ENCODE peak calls at places on chromosomes 6 and 20, in nine cellular contexts. E is mammary epithelial cell, L is neuronal stem cell, Z is H1, Y is H9, B is mesenchymal stem cell, I is fibroblast of lung, W is IMR-90, U is colonic mucosa. C is an unnamed sample.

GRCh38 chr20:62805711-62806382 is 1.2 kb downstream of the OGFR start:
- DNase-seq in B (peak; percentile 46), Z (no peak), W (no peak), L (peak; percentile 72), E (no peak), Y (no peak), I (peak; percentile 39), U (no peak), C (no peak)

GRCh38 chr6:155186052-155186658 is 77.7 kb upstream of the CLDN20 start:
- DNase-seq in L (no peak), B (peak; percentile 34), E (peak; percentile 60), I (no peak), W (peak; percentile 23), Z (no peak), Y (peak; percentile 41), U (no peak), C (peak; percentile 67)

GRCh38 chr6:92122746-92123145 is 1296.6 kb downstream of the EPHA7 start:
- DNase-seq in B (peak; percentile 29), U (no peak), I (peak; percentile 29), E (no peak), L (no peak), W (peak; percentile 1), Z (no peak), Y (no peak), C (no peak)

GRCh38 chr6:53673138-53673801 is 7.7 kb upstream of the KLHL31 start:
- DNase-seq in Z (no peak), W (peak; percentile 83), Y (no peak), L (no peak), I (peak; percentile 85), E (peak; percentile 57), B (peak; percentile 69), U (no peak), C (no peak)

GRCh38 chr6:167774881-167775280 is 51.8 kb upstream of the AFDN start:
- DNase-seq in Z (no peak), I (no peak), W (no peak), U (no peak), Y (no peak), L (no peak), E (no peak), B (no peak), C (no peak)

GRCh38 chr6:108564178-108564577 is 3.5 kb downstream of the FOXO3 start:
- DNase-seq in E (peak; percentile 93), I (peak; percentile 93), Z (no peak), W (peak; percentile 98), B (peak; percentile 80), U (no peak), Y (no peak), L (no peak), C (no peak)

GRCh38 chr20:25848222-25848621 is 151.6 kb upstream of the ZNF337 start:
- DNase-seq in B (no peak), Y (no peak), I (no peak), E (no peak), W (no peak), U (no peak), L (no peak), Z (no peak), C (no peak)

GRCh38 chr6:81853975-81854374 is 101.5 kb upstream of the TENT5A start:
- DNase-seq in I (no peak), W (no peak), Z (no peak), E (no peak), L (no peak), Y (no peak), B (no peak), U (no peak), C (no peak)

GRCh38 chr6:3608159-3608558 is 143.4 kb downstream of the PXDC1 start:
- DNase-seq in L (no peak), B (no peak), W (no peak), U (no peak), Y (no peak), E (no peak), I (no peak), Z (no peak), C (no peak)

GRCh38 chr20:41672282-41672681 is 54.1 kb upstream of the CHD6 start:
- DNase-seq in W (no peak), E (no peak), U (no peak), L (no peak), Z (no peak), B (no peak), I (no peak), Y (peak; percentile 13), C (no peak)

GRCh38 chr6:43494766-43495165 is 15.4 kb downstream of the LRRC73 start:
- DNase-seq in Y (no peak), I (no peak), Z (no peak), E (no peak), U (no peak), L (no peak), B (no peak), W (no peak), C (no peak)

GRCh38 chr6:43493230-43493629 is 15.9 kb downstream of the TJAP1 start:
- DNase-seq in L (no peak), U (no peak), B (no peak), W (no peak), I (no peak), E (no peak), Z (no peak), Y (no peak), C (no peak)

GRCh38 chr6:43494321-43494720 is 15.8 kb downstream of the LRRC73 start:
- DNase-seq in B (no peak), Y (no peak), I (no peak), W (no peak), L (no peak), Z (no peak), U (no peak), E (no peak), C (no peak)

GRCh38 chr6:43492673-43493072 is 15.3 kb downstream of the TJAP1 start:
- DNase-seq in W (peak; percentile 46), I (no peak), B (no peak), Y (no peak), Z (no peak), L (no peak), E (no peak), U (no peak), C (no peak)

DNA sequence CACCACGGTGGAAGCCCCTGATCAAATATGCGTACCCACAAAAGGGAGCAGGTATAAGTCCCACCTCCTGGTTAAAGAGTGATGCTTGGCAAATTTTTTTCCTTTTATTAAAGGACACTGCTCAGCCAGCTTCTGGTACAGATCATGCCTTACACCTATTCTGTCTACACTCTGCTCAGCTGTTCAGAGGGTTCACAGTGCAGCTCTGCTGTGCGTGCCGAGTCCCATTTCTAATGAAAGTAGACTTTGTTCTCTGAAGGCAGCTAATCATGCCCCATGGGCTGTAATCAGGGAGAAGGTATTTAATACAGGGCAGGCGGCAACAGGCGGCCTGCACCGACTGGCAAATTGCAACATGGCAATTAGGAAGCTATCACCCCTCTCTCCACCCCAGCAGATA is 16.3 kb downstream of the LRRC73 start:
- DNase-seq in Y (no peak), L (no peak), Z (no peak), I (no peak), B (no peak), E (peak; percentile 68), U (no peak), W (no peak), C (no peak)
- H3K9ac ChIP-seq in Y (no peak overlapping the region), L (no peak overlapping the region), Z (no peak overlapping the region), I (no peak overlapping the region), B (no peak overlapping the region), E (no peak overlapping the region), U (no peak overlapping the region), W (no peak overlapping the region), C (no peak overlapping the region)

DNA sequence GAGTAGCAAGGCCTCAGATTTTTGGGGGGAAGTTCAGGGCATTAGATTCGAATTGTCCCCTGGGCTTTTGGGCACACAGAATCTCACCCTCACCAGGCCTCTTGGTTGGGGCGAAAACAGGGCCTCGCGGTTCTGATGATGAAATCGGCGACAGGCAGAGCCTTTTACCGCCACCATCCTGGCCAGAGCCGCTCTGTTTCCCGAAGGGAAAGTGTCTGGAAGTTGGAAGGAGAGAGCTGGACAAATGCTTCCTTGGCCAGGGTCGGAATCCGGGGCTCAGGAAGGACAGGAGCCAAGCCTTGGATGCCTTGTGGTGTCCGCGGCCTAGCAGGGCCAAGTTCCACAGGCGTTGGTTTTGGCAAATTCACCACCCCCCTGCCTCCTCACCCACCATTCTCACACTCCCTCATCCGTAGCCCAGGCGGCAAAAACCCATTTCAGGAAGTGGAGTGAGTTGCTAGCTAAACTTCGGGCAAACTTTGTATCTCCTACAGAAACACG is 3.5 kb upstream of the TFAP2A start:
- DNase-seq in Z (peak; percentile 49), W (no peak), U (no peak), L (no peak), E (peak; percentile 55), I (no peak), B (no peak), Y (no peak), C (peak; percentile 66)
- H3K27me3 ChIP-seq in Z (peaks cover 85% of the 10 kb centered on the region), W (peaks cover 97% of the 10 kb centered on the region), U (peaks cover 97% of the 10 kb centered on the region), L (peaks cover 100% of the 10 kb centered on the region), E (no peaks in the 10 kb centered on the region), I (peaks cover 88% of the 10 kb centered on the region), B (peaks cover 99% of the 10 kb centered on the region), Y (peaks cover 91% of the 10 kb centered on the region), C (peaks cover 100% of the 10 kb centered on the region)

GRCh38 chr6:153237670-153238069 is 106.6 kb upstream of the RGS17 start:
- DNase-seq in L (no peak), B (no peak), W (no peak), E (no peak), U (no peak), I (no peak), Y (no peak), Z (no peak), C (no peak)
- H3K9ac ChIP-seq in L (no peak overlapping the region), B (no peak overlapping the region), W (no peak overlapping the region), E (no peak overlapping the region), U (no peak overlapping the region), I (no peak overlapping the region), Y (no peak overlapping the region), Z (no peak overlapping the region), C (no peak overlapping the region)

GRCh38 chr20:20364747-20365558 is 3.0 kb upstream of the INSM1 start:
- DNase-seq in Y (no peak), B (no peak), W (no peak), I (no peak), Z (peak; percentile 59), E (no peak), U (no peak), L (no peak), C (peak; percentile 52)
- H3K27me3 ChIP-seq in Y (peaks cover 39% of the 10 kb centered on the region), B (peaks cover 77% of the 10 kb centered on the region), W (peaks cover 86% of the 10 kb centered on the region), I (peaks cover 76% of the 10 kb centered on the region), Z (peaks cover 39% of the 10 kb centered on the region), E (peaks cover 68% of the 10 kb centered on the region), U (peaks cover 64% of the 10 kb centered on the region), L (peaks cover 84% of the 10 kb centered on the region), C (peaks cover 94% of the 10 kb centered on the region)

GRCh38 chr20:5592823-5593761 is 157.1 kb upstream of the SHLD1 start:
- DNase-seq in W (no peak), Y (no peak), L (no peak), Z (no peak), U (no peak), I (no peak), E (no peak), B (no peak), C (no peak)
- H3K9ac ChIP-seq in W (no peak overlapping the region), Y (no peak overlapping the region), L (no peak overlapping the region), Z (no peak overlapping the region), U (no peak overlapping the region), I (no peak overlapping the region), E (no peak overlapping the region), B (no peak overlapping the region), C (no peak overlapping the region)

DNA sequence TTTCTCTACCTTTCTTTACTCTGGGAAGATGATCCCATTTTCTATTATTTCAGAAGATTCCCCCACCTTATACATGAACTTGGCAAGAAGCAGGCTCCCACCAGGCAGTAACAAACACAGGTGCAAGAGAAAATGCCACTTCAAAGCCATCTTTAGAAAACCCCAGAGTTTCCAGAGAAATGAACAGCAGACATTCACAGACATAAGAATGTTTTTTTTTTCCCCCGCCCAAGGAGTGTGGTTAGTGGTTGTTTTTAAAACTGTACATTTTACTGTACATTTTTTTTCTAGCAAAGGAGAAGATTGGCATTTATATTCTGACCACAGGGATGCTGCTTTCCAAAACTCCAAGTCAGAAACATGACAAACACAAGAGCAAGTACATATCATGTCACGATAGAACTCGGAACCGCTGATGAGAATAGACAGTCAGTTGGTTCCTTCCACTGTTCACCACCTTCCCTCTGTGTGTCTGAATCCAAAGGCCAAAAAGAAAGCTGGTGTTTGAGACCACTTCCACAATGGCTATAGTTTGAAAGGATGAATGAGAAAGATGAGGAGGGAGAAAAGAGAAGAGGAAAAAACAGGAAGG is 197.9 kb downstream of the LRFN2 start:
- DNase-seq in Z (peak; percentile 14), E (no peak), B (no peak), L (no peak), Y (no peak), U (no peak), I (no peak), W (no peak), C (no peak)
- H3K27me3 ChIP-seq in Z (no peaks in the 10 kb centered on the region), E (no peaks in the 10 kb centered on the region), B (peaks cover 9% of the 10 kb centered on the region), L (no peaks in the 10 kb centered on the region), Y (no peaks in the 10 kb centered on the region), U (no peaks in the 10 kb centered on the region), I (no peaks in the 10 kb centered on the region), W (no peaks in the 10 kb centered on the region), C (peaks cover 29% of the 10 kb centered on the region)

C was measured in endodermal cell.